ENCODE peak calls at places on chromosomes 7 and 10, in five cellular contexts. M is H9, B is mesenchymal stem cell, K is H1, G is trophoblast cell. L is an unnamed sample.

GRCh38 chr7:2230882-2231281 is 1.9 kb downstream of the MAD1L1 start:
- DNase-seq in M (no peak), B (no peak), K (no peak), G (no peak), L (no peak)

GRCh38 chr10:109892885-109893284 is 30.4 kb downstream of the XPNPEP1 start:
- DNase-seq in M (peak; percentile 35), B (no peak), K (no peak), G (no peak), L (peak; percentile 36)

GRCh38 chr10:47283101-47283630 is 16.8 kb upstream of the GDF10 start:
- DNase-seq in M (no peak), B (no peak), K (no peak), G (no peak), L (no peak)

GRCh38 chr7:130426541-130426940 is 14.3 kb downstream of the CEP41 start:
- DNase-seq in M (no peak), B (no peak), K (no peak), G (no peak), L (no peak)

GRCh38 chr10:66629976-66630375 is 295.9 kb upstream of the LRRTM3 start:
- DNase-seq in M (no peak), B (no peak), K (no peak), G (no peak), L (no peak)

GRCh38 chr10:45483002-45483401 is 109.0 kb downstream of the ALOX5 start:
- DNase-seq in M (no peak), B (no peak), K (no peak), G (no peak), L (no peak)

GRCh38 chr10:4786043-4786839 is 39.8 kb upstream of the AKR1E2 start:
- DNase-seq in M (no peak), B (no peak), K (no peak), G (no peak), L (no peak)

GRCh38 chr7:77887567-77887966 is 89.0 kb downstream of the PHTF2 start:
- DNase-seq in M (no peak), B (peak; percentile 89), K (no peak), G (peak; percentile 32), L (no peak)

GRCh38 chr10:73874267-73875138 is at the start of gene CAMK2G:
- DNase-seq in M (peak; percentile 87), B (peak; percentile 88), K (no peak), G (peak; percentile 90), L (peak; percentile 74)

GRCh38 chr10:35355971-35356724 is 19.8 kb downstream of the CCNY start:
- DNase-seq in M (no peak), B (no peak), K (no peak), G (no peak), L (no peak)

GRCh38 chr10:21285742-21286311 is 239.7 kb downstream of the SKIDA1 start:
- DNase-seq in M (no peak), B (no peak), K (no peak), G (no peak), L (no peak)
- H2BK5ac ChIP-seq in M (no peak overlapping the region), B (no peak overlapping the region), K (peak overlapping the region; percentile 72), G (peak overlapping the region; percentile 12), L (no peak overlapping the region)

GRCh38 chr10:128050117-128050516 is 76.1 kb downstream of the MKI67 start:
- DNase-seq in M (no peak), B (no peak), K (no peak), G (no peak), L (no peak)
- H2BK12ac ChIP-seq in M (no peak overlapping the region), B (no peak overlapping the region), K (no peak overlapping the region), G (no peak overlapping the region), L (no peak overlapping the region)

GRCh38 chr10:71638087-71638576 is 81.4 kb downstream of the C10orf105 start:
- DNase-seq in M (peak; percentile 60), B (no peak), K (no peak), G (peak; percentile 93), L (no peak)
- H2BK5ac ChIP-seq in M (no peak overlapping the region), B (no peak overlapping the region), K (no peak overlapping the region), G (no peak overlapping the region), L (no peak overlapping the region)

DNA sequence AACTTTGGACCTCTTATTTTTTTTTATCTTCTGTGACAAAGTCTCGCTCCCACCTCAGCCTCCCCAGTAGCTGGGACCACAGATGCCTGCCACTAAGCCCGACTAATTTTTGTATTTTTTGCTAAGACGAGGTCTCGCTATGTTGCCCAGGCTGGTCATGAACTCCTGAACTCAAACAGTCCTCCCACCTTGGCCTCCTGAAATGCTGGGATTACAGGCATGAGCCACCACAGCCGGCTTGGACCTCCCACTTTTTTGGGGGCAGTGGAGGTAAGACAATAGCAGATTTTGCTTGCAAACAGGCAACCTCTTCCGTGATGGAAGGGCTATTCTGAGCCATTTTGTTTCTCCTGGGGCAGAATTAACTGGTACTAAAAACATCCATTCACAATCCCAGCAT is 1.2 kb upstream of the TRRAP start:
- DNase-seq in M (no peak), B (no peak), K (no peak), G (no peak), L (no peak)
- H2BK12ac ChIP-seq in M (no peak overlapping the region), B (no peak overlapping the region), K (no peak overlapping the region), G (no peak overlapping the region), L (no peak overlapping the region)

DNA sequence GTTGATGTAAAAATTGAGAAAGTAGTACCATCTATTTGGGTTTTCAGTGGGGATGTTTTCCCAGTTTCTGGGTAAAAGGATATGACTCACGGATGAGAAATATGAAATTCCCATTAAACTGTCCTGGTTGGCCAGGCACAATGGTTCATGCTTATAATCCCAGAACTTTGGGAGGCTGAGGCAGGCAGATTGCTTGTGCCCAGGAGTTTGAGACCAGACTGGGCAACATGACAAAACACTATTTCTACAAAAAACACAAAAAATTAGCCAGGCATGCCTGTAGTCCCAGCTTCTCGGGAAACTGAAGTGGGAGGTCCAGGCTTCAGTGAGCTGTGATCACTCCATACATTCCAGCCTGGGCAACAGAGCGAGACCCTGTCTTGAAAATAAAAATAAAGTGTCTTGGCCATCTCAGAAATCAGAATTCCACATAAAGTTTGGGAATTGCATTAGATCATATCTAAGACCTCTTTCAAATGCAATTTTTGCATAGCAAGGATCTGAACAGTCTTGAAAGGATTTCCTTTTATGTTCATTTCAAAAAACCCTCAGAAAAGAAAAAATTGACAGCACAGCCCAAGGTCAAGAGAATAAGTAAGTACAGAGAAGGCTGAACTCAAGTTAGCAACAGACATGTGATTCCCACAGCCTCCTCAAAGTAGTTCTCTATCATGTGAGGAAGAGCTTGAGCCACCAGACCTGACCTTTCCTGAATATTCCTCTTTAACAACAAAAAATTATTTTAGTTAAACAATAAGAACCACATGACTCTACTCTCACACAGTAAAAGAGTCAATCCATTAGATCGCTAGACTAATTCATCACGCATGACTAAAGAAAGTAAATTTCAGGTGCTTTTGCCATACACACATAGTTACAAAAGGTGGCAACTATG is 141.5 kb upstream of the CAV2 start:
- DNase-seq in M (no peak), B (peak; percentile 44), K (no peak), G (no peak), L (no peak)
- H2BK5ac ChIP-seq in M (no peak overlapping the region), B (no peak overlapping the region), K (no peak overlapping the region), G (no peak overlapping the region), L (no peak overlapping the region)

GRCh38 chr7:107049480-107049879 is 5.0 kb downstream of the PRKAR2B start:
- DNase-seq in M (no peak), B (no peak), K (no peak), G (no peak), L (no peak)

GRCh38 chr7:107048783-107049418 is 4.4 kb downstream of the PRKAR2B start:
- DNase-seq in M (no peak), B (no peak), K (no peak), G (no peak), L (no peak)

GRCh38 chr7:107046511-107047259 is 2.2 kb downstream of the PRKAR2B start:
- DNase-seq in M (no peak), B (no peak), K (no peak), G (no peak), L (no peak)

GRCh38 chr7:107049971-107050532 is 5.5 kb downstream of the PRKAR2B start:
- DNase-seq in M (no peak), B (no peak), K (no peak), G (no peak), L (no peak)

GRCh38 chr7:107047902-107048782 is 3.6 kb downstream of the PRKAR2B start:
- DNase-seq in M (peak; percentile 55), B (peak; percentile 39), K (no peak), G (no peak), L (no peak)
- H2BK12ac ChIP-seq in M (no peak overlapping the region), B (no peak overlapping the region), K (no peak overlapping the region), G (no peak overlapping the region), L (no peak overlapping the region)

DNA sequence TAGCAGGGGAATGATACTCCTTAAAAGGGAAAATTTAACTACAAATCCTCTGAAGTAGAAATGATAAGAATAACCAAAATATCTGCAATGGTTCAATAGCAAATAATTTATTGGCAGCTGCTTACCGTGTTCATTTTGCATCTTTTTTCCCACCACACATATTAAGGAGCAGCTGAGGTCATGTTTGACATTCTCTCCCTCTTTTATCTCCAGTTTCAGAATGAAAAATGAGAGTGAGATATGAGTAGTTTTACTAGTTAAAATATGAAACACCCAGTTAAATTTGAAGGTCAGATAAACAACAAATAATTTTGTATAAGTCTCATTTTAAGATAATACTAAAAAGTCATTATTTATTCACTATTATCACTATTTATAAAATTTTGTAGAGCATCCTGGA is 3.1 kb downstream of the LIPN start:
- DNase-seq in M (no peak), B (no peak), K (no peak), G (no peak), L (no peak)
- H2BK5ac ChIP-seq in M (no peak overlapping the region), B (no peak overlapping the region), K (no peak overlapping the region), G (no peak overlapping the region), L (no peak overlapping the region)

L was measured in neuronal stem cell.